ENCODE peak calls at places on chromosome 9, in four cellular contexts. U is tibial nerve, K is dorsolateral prefrontal cortex, Y is IMR-90. J is an unnamed sample.

GRCh38 chr9:131590449-131590848 is 45.1 kb downstream of the PRRT1B start:
- DNase-seq in U (no peak), Y (no peak), K (no peak), J (no peak)

GRCh38 chr9:132274861-132275260 is 79.9 kb downstream of the SETX start:
- DNase-seq in U (no peak), Y (no peak), K (no peak), J (no peak)

GRCh38 chr9:133708770-133709611 is 29.2 kb downstream of the SARDH start:
- DNase-seq in U (no peak), K (no peak), Y (no peak), J (no peak)

GRCh38 chr9:35923927-35924763 is 14.9 kb downstream of the SPAAR start:
- DNase-seq in U (peak), K (no peak), Y (peak), J (peak)

GRCh38 chr9:124801356-124801755 is 24.4 kb downstream of the OLFML2A start:
- DNase-seq in K (no peak), Y (no peak), U (no peak), J (no peak)

GRCh38 chr9:3809724-3810123 is 283.9 kb upstream of the RFX3 start:
- DNase-seq in U (no peak), K (no peak), Y (peak), J (no peak)

GRCh38 chr9:127224883-127225739 is 39.5 kb upstream of the GARNL3 start:
- DNase-seq in Y (peak), U (peak), K (peak), J (peak)

GRCh38 chr9:13756943-13757342 is 477.5 kb upstream of the MPDZ start:
- DNase-seq in K (no peak), Y (no peak), U (no peak), J (no peak)

GRCh38 chr9:20988061-20988460 is 43.4 kb downstream of the HACD4 start:
- DNase-seq in U (no peak), Y (no peak), K (no peak), J (no peak)

GRCh38 chr9:20987521-20987920 is 43.9 kb downstream of the HACD4 start:
- DNase-seq in K (no peak), Y (no peak), U (no peak), J (no peak)

GRCh38 chr9:20984471-20984870 is 47.0 kb downstream of the HACD4 start:
- DNase-seq in Y (peak), K (no peak), U (no peak), J (no peak)

GRCh38 chr9:20988916-20989315 is 42.5 kb downstream of the HACD4 start:
- DNase-seq in K (no peak), Y (peak), U (no peak), J (no peak)

DNA sequence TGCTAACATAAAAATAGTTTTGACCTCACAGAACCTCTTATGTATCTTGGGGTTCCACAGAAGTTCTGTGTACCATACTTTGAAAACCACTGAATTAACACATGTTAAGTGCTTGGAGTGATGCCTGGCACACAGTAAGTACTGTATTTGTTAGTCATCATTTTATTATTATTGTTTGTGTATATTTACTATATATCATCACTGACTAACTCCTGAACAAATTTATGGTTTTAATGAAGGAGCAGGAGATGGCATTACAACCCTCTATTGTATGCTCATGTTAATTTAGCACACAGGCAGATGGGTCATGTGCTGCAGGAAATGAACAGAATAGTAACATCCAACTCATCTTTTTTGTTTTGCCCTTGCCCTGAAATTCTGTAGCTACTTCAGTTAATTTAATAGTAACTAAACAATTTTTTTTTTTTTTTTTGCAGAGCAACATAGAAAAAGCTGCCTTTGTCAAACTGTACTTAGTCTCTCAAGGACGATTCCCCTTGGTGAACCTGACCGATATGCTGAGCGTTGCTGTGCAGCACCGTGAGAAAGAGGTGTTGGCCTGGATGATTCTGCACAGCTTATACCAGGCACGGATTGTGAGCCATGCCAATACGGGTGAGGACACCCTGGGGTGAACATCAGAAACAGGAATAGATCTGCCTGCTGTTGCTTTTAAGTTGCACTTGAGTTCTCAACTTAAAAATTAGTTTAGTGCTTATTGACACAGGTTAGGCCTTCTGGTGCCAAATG is 45.4 kb downstream of the HACD4 start:
- DNase-seq in Y (no peak), U (no peak), K (no peak), J (no peak)
- H3K4me3 ChIP-seq in Y (no peak), U (no peak), K (no peak), J (no peak)

GRCh38 chr9:129481424-129481823 is 139.5 kb downstream of the C9orf50 start:
- DNase-seq in Y (no peak), K (no peak), U (no peak), J (no peak)
- H3K4me3 ChIP-seq in Y (no peak), K (no peak), U (peak), J (no peak)

GRCh38 chr9:91958179-91958578 is 8.2 kb upstream of the ROR2 start:
- DNase-seq in K (no peak), Y (no peak), U (no peak), J (no peak)

GRCh38 chr9:91953723-91954122 is 3.7 kb upstream of the ROR2 start:
- DNase-seq in U (no peak), K (no peak), Y (no peak), J (no peak)

GRCh38 chr9:91951944-91952520 is 2.0 kb upstream of the ROR2 start:
- DNase-seq in U (no peak), Y (peak), K (no peak), J (no peak)

GRCh38 chr9:91949946-91950664 is at the start of gene ROR2:
- DNase-seq in Y (peak), K (no peak), U (no peak), J (no peak)

DNA sequence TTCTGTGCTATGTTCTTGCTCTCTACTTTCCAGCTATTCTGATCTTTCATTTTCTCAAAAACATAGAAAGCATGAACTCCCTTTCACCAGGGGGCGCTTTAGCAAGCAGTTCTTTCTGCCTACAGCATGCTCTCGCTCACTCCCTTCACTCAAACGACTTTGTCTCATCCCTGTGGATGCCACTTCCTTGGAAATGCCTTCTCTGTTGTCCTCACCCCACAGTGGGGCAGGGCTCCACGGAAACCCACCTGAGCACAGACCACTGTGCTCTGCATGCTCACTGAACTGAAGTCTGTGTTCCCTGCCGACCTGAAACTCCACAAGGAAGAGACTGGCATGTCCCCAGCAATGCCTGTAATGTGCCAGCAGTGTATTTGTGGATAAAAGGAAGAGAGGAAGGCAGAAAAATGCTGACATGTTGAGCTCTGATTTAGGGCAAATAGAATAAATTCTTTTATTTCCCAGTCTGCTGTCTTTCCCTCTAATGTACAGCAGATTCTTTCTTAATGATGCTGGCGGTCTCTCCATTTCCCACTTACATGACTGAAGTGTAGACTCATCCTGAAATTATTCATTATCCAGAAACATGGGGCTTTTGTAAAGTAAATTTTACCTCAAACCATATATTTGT is 4.9 kb upstream of the ROR2 start:
- DNase-seq in U (peak), K (no peak), Y (peak), J (peak)
- H3K4me3 ChIP-seq in U (no peak), K (no peak), Y (peak), J (peak)

GRCh38 chr9:93645149-93645889 is 68.9 kb downstream of the PHF2 start:
- DNase-seq in K (peak), U (no peak), Y (no peak), J (no peak)

GRCh38 chr9:93644397-93645088 is 68.2 kb downstream of the PHF2 start:
- DNase-seq in U (no peak), Y (no peak), K (peak), J (no peak)

GRCh38 chr9:93646640-93647178 is 70.3 kb downstream of the PHF2 start:
- DNase-seq in U (no peak), K (no peak), Y (no peak), J (no peak)

GRCh38 chr9:93648181-93648580 is 71.8 kb downstream of the PHF2 start:
- DNase-seq in Y (no peak), K (peak), U (no peak), J (no peak)

DNA sequence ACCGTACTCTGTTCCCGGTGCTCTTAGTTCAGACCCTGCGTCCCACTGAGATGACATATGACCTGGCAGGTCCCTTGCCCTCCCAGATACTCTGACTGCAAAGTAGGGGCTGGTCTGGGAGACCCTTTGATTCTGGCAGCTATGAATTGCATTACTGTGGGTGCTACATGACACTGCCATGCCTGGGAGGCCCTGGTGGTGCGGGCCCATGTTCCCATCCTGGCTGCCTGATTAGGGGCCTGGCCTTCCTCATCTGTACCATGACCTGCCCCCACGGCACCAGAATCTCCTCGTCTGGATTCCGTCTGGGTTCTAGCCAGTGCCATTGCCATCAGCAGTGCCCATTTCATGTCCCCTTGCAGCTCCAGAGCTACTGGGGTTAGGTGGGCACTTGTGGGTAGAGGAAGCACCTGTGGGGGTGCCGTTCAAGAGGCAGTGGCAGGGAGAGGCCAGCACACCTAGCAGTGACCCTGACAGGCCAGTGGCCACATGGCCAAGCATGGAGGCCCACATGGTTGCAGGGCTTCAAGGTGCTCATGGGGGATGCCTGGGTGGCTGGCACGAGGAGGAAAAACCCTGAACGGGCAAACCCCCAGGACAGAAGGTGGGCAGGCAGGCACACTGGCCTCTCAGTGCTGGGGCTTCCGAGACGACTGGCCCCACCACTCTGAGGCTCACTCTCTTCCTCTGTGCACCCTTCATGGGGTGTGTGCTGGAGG is 69.7 kb downstream of the PHF2 start:
- DNase-seq in K (peak), U (no peak), Y (no peak), J (no peak)
- H3K4me3 ChIP-seq in K (no peak), U (no peak), Y (no peak), J (no peak)

DNA sequence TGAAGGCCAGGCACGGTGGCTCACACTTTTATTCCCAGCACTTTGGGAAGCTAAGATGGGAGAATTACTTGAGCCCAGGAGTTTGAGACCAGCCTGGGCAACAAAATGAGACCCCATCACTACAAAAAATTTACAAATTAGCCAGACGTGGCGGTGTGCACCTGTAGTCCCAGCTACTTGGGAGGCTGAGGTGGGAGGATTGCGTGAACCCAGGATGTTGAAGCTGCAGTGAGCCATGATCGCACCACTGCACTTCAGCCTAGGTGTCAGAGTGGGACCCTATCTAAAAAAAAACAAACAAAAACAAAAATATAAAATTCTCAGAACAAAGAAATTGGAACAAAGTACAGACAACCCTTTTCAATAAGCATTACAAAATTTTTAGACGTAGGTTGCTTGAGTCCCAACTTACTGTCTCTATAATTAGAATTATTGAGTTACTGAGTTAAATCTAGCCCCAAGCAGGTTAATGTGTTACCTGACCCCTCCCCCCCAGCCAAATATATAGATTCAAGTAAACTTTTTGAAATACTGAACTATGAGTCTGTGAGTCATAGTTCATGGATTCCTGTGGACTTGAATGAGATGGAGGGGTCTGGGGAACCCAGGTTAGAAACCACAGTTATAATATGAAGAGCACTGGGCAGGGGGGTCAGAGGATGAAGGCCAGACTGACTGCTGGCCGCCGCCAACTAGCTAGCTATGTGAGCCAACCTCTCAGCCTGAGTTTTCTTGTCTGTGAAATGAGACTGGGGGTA is 173.1 kb downstream of the AOPEP start:
- DNase-seq in K (no peak), Y (no peak), U (no peak), J (no peak)
- H3K4me3 ChIP-seq in K (no peak), Y (no peak), U (no peak), J (no peak)

GRCh38 chr9:31347082-31347617 is 1037.3 kb upstream of the ACO1 start:
- DNase-seq in Y (no peak), U (no peak), K (no peak), J (peak)
- H3K4me3 ChIP-seq in Y (no peak), U (peak), K (no peak), J (peak)

DNA sequence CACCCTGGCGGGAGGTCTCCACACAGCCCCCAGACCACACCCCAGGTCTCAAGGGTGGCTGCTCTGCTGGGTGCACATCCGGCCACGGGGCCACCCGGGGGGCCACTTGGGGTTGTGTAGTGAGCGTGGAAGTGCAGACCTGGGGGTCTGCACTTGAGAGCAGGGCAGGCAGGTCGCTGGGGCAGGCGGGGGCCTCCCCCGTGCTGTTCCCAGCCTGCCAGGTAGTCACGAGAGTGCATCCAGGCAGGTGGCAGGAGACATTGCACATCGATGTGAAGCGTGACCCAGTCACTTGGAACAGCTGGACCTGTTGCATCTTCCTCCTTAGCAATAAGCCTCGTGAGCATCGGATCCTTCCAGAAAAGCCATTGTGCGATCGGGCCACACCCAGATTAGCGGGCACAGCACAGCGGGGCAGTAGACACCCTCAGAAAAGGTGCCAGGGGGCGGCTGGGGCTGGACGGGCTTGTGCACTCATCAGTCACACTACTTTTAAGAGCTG is 4.8 kb upstream of the ENTPD8 start:
- DNase-seq in Y (no peak), K (no peak), U (no peak), J (no peak)
- H3K4me3 ChIP-seq in Y (no peak), K (no peak), U (no peak), J (no peak)

GRCh38 chr9:97935291-97935690 is 2.7 kb downstream of the HEMGN start:
- DNase-seq in U (no peak), Y (no peak), K (no peak), J (no peak)

GRCh38 chr9:97930972-97931371 is 7.0 kb downstream of the HEMGN start:
- DNase-seq in U (no peak), Y (no peak), K (no peak), J (no peak)

GRCh38 chr9:97934321-97935115 is 3.5 kb downstream of the HEMGN start:
- DNase-seq in K (no peak), U (no peak), Y (no peak), J (no peak)

GRCh38 chr9:97928968-97929604 is 6.8 kb upstream of the TRMO start:
- DNase-seq in K (no peak), Y (no peak), U (no peak), J (no peak)

GRCh38 chr9:97933573-97933972 is 4.4 kb downstream of the HEMGN start:
- DNase-seq in K (no peak), U (no peak), Y (no peak), J (no peak)
- H3K4me3 ChIP-seq in K (no peak), U (no peak), Y (no peak), J (no peak)

DNA sequence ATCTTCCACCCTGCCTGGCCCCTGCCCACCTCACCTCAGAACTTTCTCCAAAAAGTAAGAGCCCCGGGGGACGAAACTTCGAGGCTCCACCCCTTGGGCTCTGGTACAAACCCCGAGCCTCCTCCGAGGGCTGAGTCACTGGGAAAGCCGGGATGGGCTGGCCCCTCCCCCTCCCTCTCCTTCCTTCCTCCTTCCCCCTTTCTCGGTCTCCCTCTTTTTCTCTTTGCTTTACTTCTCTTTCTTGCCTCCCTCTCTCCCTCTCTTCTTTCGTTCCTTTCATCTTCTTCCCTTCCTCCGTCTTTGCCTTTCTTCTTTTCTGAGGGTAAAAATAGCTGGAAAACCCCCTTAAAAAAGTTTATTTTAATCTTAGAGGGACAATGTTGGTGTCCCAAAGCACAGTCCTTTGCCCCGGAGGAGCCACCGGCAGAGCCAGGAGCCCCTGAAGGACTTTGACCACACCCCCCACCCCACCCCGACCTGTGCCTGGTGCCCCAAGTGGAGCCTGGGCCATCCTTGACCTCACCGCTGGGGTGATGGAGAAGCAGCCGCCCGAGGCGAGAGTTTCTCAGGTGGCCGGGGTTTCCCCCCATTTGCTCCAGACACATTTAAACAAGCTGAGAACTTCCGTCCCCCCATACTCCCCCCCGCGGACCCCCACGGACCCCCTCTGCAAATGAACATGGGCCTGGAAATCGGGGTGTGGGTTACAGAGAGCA is 5.7 kb upstream of the NOTCH1 start:
- DNase-seq in Y (peak), U (peak), K (no peak), J (peak)
- H3K4me3 ChIP-seq in Y (no peak), U (no peak), K (no peak), J (no peak)

GRCh38 chr9:83062653-83063527 is at the start of gene RASEF:
- DNase-seq in K (no peak), U (no peak), Y (no peak), J (no peak)
- H3K4me3 ChIP-seq in K (peak), U (peak), Y (peak), J (peak)

J was measured in brain microvascular endothelial cell.